ENCODE peak calls at places on chromosomes 16 and 17, in ten cellular contexts. T, Y, Q, J, I, O, N, P, G and X are unnamed samples.

GRCh38 chr17:28839221-28839620 is 3.4 kb downstream of the FAM222B start:
- DNase-seq in P (no peak), Q (no peak), Y (no peak), J (no peak), O (no peak), N (no peak), G (no peak), T (no peak), I (no peak), X (no peak)

GRCh38 chr17:42553161-42553818 is 567 bp downstream of the HSD17B1 start:
- DNase-seq in I (no peak), P (no peak), J (no peak), T (no peak), N (no peak), O (no peak), Y (peak), G (no peak), Q (no peak), X (no peak)

GRCh38 chr17:3827124-3827773 is 18.8 kb downstream of the NCBP3 start:
- DNase-seq in Y (peak), I (peak), T (no peak), P (peak), Q (peak), N (peak), G (no peak), O (peak), J (no peak), X (peak)

GRCh38 chr16:80161799-80162380 is 378.9 kb upstream of the DYNLRB2 start:
- DNase-seq in P (no peak), I (no peak), T (no peak), J (no peak), O (no peak), G (no peak), N (no peak), Q (no peak), Y (no peak), X (no peak)

GRCh38 chr17:65627892-65628622 is 66.6 kb upstream of the AXIN2 start:
- DNase-seq in P (no peak), T (no peak), Y (peak), N (no peak), G (peak), I (peak), Q (no peak), J (peak), O (peak), X (no peak)

GRCh38 chr16:53926209-53926608 is 222.3 kb downstream of the FTO start:
- DNase-seq in G (no peak), P (no peak), Y (no peak), J (no peak), T (no peak), N (no peak), O (no peak), Q (no peak), I (no peak), X (no peak)

GRCh38 chr17:45705123-45706009 is 78.8 kb upstream of the CRHR1 start:
- DNase-seq in N (no peak), I (no peak), P (no peak), Q (peak), T (no peak), G (no peak), J (no peak), O (no peak), Y (no peak), X (no peak)

GRCh38 chr17:80307994-80308671 is 47.5 kb downstream of the RNF213 start:
- DNase-seq in I (no peak), Y (no peak), N (no peak), Q (no peak), P (no peak), G (no peak), J (no peak), O (no peak), T (no peak), X (no peak)

GRCh38 chr16:88606146-88606757 is 32.1 kb upstream of the IL17C start:
- DNase-seq in Y (no peak), J (no peak), P (no peak), O (no peak), N (no peak), Q (no peak), T (no peak), I (no peak), G (no peak), X (no peak)

GRCh38 chr16:353404-354285 is 1.1 kb upstream of the AXIN1 start:
- DNase-seq in J (no peak), O (no peak), G (no peak), N (no peak), Q (no peak), T (no peak), P (no peak), Y (no peak), I (no peak), X (no peak)

GRCh38 chr16:85659805-85660511 is 28.8 kb downstream of the GINS2 start:
- DNase-seq in N (no peak), Q (peak), P (peak), T (no peak), G (peak), I (no peak), J (peak), Y (peak), O (peak), X (peak)

GRCh38 chr17:82592289-82592683 is 56.0 kb downstream of the WDR45B start:
- DNase-seq in Q (peak), J (no peak), T (no peak), Y (peak), G (no peak), P (no peak), N (peak), O (peak), I (no peak), X (no peak)

GRCh38 chr17:10046786-10047609 is 141.9 kb upstream of the RCVRN start:
- DNase-seq in N (no peak), T (no peak), O (no peak), I (no peak), J (no peak), Q (no peak), P (no peak), G (no peak), Y (no peak), X (no peak)

GRCh38 chr17:30716461-30717289 is 107.8 kb downstream of the CRLF3 start:
- DNase-seq in T (no peak), N (no peak), Y (peak), I (no peak), P (no peak), O (no peak), G (no peak), J (peak), Q (peak), X (no peak)

GRCh38 chr17:78408476-78409020 is 30.1 kb downstream of the PGS1 start:
- DNase-seq in I (no peak), P (no peak), G (no peak), O (no peak), Q (no peak), T (no peak), Y (no peak), N (no peak), J (no peak), X (no peak)
- H3K4me3 ChIP-seq in I (no peak), P (no peak), G (no peak), O (no peak), Q (no peak), T (no peak), Y (no peak), N (no peak), J (no peak), X (no peak)

GRCh38 chr17:27633312-27634025 is 2.5 kb downstream of the LGALS9 start:
- DNase-seq in J (no peak), G (no peak), N (no peak), Q (no peak), P (no peak), I (no peak), T (no peak), Y (peak), O (no peak), X (no peak)
- H3K4me3 ChIP-seq in J (peak), G (no peak), N (no peak), Q (no peak), P (no peak), I (no peak), T (no peak), Y (no peak), O (peak), X (no peak)

DNA sequence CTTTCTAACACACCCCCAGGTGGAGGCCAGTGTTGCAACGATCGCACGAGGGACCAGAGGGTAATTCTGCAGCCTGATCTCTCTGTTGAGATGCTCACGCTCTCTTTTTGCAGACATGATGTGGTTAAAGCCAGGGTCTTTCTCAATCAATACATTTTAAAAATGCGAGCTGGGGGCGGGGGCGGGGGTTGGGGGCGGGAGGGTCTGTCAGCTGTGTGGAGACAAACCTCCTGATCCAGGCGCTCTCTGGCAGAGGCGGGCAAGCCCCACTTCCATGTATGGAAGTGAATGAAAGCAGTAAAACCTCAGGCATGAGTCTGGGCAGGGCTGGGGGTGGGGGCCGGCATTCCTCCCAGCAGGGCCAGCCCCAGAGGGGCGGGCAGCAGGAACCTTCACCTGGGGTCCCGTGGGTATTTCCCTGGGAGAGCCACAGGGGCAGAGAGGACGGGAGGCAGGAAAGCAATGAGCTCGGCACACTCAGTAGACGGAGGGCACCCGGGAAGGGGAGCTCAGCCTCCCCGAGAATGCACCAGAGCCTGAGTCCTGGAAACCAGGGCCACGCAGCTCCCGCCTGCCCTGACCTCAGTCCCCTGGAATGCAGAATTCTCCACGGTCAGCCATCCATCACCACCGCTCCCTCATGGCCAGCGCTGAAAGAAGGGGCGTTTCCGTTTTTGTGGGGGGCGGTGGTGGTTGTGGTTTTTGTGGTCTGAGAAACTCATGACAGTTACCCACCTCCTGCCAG is 28.0 kb downstream of the NXN start:
- DNase-seq in P (no peak), I (no peak), T (no peak), Q (peak), Y (peak), N (no peak), O (no peak), J (peak), G (no peak), X (peak)
- H3K4me3 ChIP-seq in P (no peak), I (peak), T (peak), Q (no peak), Y (peak), N (no peak), O (no peak), J (peak), G (peak), X (no peak)

GRCh38 chr17:38796451-38796850 is 2.9 kb downstream of the PIP4K2B start:
- DNase-seq in P (no peak), O (no peak), J (no peak), Y (no peak), N (no peak), T (no peak), I (no peak), Q (no peak), G (no peak), X (no peak)
- H3K4me3 ChIP-seq in P (no peak), O (no peak), J (no peak), Y (no peak), N (no peak), T (no peak), I (peak), Q (no peak), G (peak), X (no peak)